ENCODE peak calls at places on chromosomes 13 and 19, in ten cellular contexts. P, T, R, Y, I, W, O, K, H and Q are unnamed samples.
A peak's percentile ranks its signal among the peaks of the same experiment; 100 is the strongest.

GRCh38 chr13:19860884-19861655 is 2.4 kb downstream of the ZMYM5 start:
- DNase-seq in P (no peak), T (no peak), R (no peak), Y (peak; percentile 48), I (no peak), W (no peak), O (peak; percentile 89), K (peak; percentile 64), H (no peak), Q (no peak)

GRCh38 chr19:5932593-5933262 is 18.7 kb downstream of the CAPS start:
- DNase-seq in P (no peak), T (no peak), R (no peak), Y (no peak), I (no peak), W (no peak), O (no peak), K (no peak), H (no peak), Q (no peak)

GRCh38 chr13:85142351-85142750 is 656.9 kb downstream of the SLITRK6 start:
- DNase-seq in P (no peak), T (no peak), R (no peak), Y (no peak), I (no peak), W (no peak), O (no peak), K (peak; percentile 23), H (no peak), Q (no peak)

GRCh38 chr19:23403581-23404324 is 8.5 kb upstream of the ZNF91 start:
- DNase-seq in P (no peak), T (peak; percentile 55), R (peak; percentile 87), Y (no peak), I (no peak), W (no peak), O (no peak), K (no peak), H (no peak), Q (no peak)

GRCh38 chr13:28468520-28468915 is 26.4 kb downstream of the FLT1 start:
- DNase-seq in P (no peak), T (no peak), R (no peak), Y (no peak), I (no peak), W (no peak), O (no peak), K (no peak), H (no peak), Q (no peak)

GRCh38 chr13:21240586-21240985 is 64.1 kb downstream of the MRPL57 start:
- DNase-seq in P (no peak), T (no peak), R (no peak), Y (peak; percentile 20), I (no peak), W (no peak), O (no peak), K (peak; percentile 96), H (no peak), Q (peak; percentile 49)

GRCh38 chr19:12126707-12127106 is 13.4 kb downstream of the ZNF20 start:
- DNase-seq in P (no peak), T (peak; percentile 64), R (no peak), Y (peak; percentile 13), I (no peak), W (no peak), O (no peak), K (peak; percentile 17), H (no peak), Q (no peak)

GRCh38 chr19:50835785-50836542 is 2.6 kb upstream of the KLK15 start:
- DNase-seq in P (peak; percentile 89), T (peak; percentile 83), R (peak; percentile 89), Y (peak; percentile 50), I (peak; percentile 72), W (peak; percentile 78), O (peak; percentile 67), K (peak; percentile 70), H (no peak), Q (no peak)

GRCh38 chr13:48806522-48806921 is 152.8 kb downstream of the CYSLTR2 start:
- DNase-seq in P (no peak), T (no peak), R (no peak), Y (no peak), I (no peak), W (no peak), O (no peak), K (no peak), H (no peak), Q (no peak)

GRCh38 chr13:51341804-51342203 is 2.3 kb downstream of the SERPINE3 start:
- DNase-seq in P (no peak), T (no peak), R (no peak), Y (no peak), I (no peak), W (no peak), O (no peak), K (no peak), H (no peak), Q (no peak)

GRCh38 chr19:33462112-33462726 is 59.4 kb downstream of the PEPD start:
- DNase-seq in P (peak; percentile 53), T (no peak), R (no peak), Y (no peak), I (no peak), W (no peak), O (no peak), K (no peak), H (no peak), Q (no peak)

GRCh38 chr13:96934889-96935490 is 59.3 kb downstream of the OXGR1 start:
- DNase-seq in P (no peak), T (no peak), R (no peak), Y (no peak), I (no peak), W (no peak), O (no peak), K (no peak), H (no peak), Q (no peak)

DNA sequence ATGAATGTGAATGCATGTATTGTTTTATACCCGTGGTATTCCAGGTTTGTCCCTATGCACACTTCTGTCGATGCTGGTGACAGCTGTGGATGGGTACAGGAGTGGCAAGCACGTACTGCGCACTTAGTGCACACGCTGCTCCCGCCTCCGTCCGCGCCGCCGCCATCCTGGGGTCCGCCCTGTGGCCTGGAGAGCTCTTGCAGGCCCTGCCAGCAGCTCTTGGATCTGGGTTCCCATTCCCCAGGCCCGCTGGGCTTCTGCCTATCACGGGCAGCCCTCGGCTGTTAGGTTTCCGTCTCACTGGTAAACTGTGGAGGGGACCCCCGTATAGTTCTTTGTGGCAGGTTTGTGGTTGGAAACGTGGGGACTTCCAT is 4.0 kb downstream of the GNA11 start:
- DNase-seq in P (peak; percentile 68), T (no peak), R (no peak), Y (no peak), I (peak; percentile 73), W (no peak), O (peak; percentile 39), K (no peak), H (no peak), Q (no peak)
- TF ChIP-seq CTCF in P (no peak), T (no peak), R (no peak), Y (no peak), I (no peak), W (no peak), O (peak; percentile 4), K (no peak), H (no peak), Q (no peak)

DNA sequence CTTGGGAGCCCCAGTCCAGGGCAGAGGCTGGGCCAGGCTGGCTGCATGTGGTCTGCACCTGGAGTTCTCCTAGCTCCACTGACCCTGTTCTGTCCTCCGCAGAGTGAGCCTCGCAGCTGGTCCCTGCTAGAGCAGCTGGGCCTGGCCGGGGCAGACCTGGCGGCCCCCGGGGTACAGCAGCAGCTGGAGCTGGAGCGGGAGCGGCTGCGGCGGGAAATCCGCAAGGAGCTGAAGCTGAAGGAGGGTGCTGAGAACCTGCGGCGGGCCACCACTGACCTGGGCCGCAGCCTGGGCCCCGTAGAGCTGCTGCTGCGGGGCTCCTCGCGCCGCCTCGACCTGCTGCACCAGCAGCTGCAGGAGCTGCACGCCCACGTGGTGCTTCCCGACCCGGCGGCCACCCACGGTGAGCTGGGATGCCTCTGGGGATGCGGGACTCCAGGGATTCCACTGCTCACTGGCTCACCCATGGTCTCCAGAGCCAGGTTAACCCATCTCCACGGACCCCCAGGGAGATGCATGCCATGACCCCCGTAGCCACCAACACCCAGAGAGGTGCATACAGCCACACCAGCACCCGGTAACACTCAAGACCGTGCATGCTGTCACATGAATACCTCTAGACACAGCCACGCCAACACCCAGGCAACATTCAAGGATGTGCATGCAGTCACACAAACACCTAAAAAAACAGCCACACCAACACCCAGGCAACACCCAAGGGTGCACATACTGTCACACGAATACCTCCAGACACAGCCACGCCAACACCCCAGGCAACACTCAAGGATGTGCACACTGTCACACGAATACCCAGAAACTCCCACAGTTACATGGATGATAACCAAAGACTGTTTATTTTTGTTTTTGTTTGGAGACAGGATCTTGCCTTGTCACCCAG is 8.2 kb downstream of the PKN1 start:
- DNase-seq in P (no peak), T (no peak), R (no peak), Y (no peak), I (peak; percentile 41), W (no peak), O (no peak), K (no peak), H (no peak), Q (no peak)
- H3K36me3 ChIP-seq in P (peaks cover 54% of the 10 kb centered on the region), T (peaks cover 15% of the 10 kb centered on the region), R (peaks cover 4% of the 10 kb centered on the region), Y (peaks cover 42% of the 10 kb centered on the region), I (peaks cover 50% of the 10 kb centered on the region), W (peaks cover 49% of the 10 kb centered on the region), O (no peaks in the 10 kb centered on the region), K (peaks cover 30% of the 10 kb centered on the region), H (no peaks in the 10 kb centered on the region), Q (peaks cover 23% of the 10 kb centered on the region)

DNA sequence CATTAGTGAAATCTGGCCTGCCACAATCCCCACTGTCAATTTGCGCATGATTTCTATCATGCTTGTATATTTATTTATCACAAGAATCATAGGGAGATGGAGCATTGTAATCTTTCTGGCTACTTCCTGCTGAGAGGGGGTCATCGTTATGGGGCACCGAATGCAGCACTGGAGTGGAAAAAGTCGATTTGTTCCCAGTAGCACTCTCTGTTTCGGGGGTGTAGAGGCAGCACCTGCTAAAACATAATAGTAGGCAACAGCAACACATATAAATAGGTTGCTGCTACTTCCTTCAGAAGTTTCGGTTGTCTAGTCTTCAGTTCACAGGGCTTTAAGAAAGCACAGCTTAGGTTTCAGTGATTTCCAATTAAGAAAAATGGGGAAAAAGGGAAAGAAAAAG is 23.4 kb upstream of the CEACAM21 start:
- DNase-seq in P (no peak), T (no peak), R (peak; percentile 50), Y (no peak), I (no peak), W (no peak), O (no peak), K (no peak), H (no peak), Q (no peak)
- H3K4me3 ChIP-seq in P (peak overlapping the region; percentile 44), T (no peak overlapping the region), R (no peak overlapping the region), Y (no peak overlapping the region), I (no peak overlapping the region), W (no peak overlapping the region), O (no peak overlapping the region), K (no peak overlapping the region), H (no peak overlapping the region), Q (no peak overlapping the region)

DNA sequence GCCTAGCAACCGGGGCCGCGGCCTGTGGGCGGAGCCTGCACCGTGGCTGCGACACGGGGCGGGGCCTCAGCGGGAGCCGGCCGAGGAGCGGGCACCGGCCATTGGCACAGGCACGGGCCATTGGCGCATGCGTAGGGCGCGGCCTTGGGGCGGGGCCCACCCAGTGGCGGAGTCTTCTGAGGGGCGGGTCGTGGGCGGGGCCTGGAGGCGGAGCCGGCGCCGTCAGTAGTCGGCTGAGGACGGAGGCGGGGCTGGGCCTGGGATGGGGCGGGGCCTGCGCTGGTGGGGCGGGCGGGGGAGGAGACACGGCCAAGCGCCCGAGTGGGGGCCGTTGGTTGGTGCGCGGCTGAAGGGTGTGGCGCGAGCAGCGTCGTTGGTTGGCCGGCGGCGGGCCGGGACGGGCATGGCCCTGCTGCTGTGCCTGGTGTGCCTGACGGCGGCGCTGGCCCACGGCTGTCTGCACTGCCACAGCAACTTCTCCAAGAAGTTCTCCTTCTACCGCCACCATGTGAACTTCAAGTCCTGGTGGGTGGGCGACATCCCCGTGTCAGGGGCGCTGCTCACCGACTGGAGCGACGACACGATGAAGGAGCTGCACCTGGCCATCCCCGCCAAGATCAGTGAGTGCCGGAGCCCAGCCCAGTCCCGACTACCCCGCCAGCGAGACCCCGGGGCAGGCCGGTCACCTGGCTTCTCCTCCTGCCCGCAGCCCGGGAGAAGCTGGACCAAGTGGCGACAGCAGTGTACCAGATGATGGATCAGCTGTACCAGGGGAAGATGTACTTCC is at the start of gene IZUMO4:
- DNase-seq in P (peak; percentile 100), T (peak; percentile 97), R (peak; percentile 100), Y (peak; percentile 95), I (peak; percentile 99), W (peak; percentile 100), O (peak; percentile 95), K (peak; percentile 96), H (peak; percentile 99), Q (peak; percentile 61)
- TF ChIP-seq CTCF in P (peak; percentile 56), T (peak; percentile 55), R (peak; percentile 51), Y (peak; percentile 46), I (peak; percentile 42), W (no peak), O (peak; percentile 13), K (peak; percentile 58), H (peak; percentile 45), Q (peak; percentile 46)